ENCODE peak calls at places on chromosomes 6 and 20, in eight cellular contexts. H is NCI-H2107, T is hippocampal formation, A is NT2/D1, S is astrocyte of the spinal cord, M is COR-L47, E is mesenteric fat pad, Z is glutamatergic neuron. W is an unnamed sample.

GRCh38 chr20:59082077-59082740 is 39.6 kb upstream of the PRELID3B start:
- DNase-seq in M (peak; percentile 1), E (no peak), A (no peak), S (no peak), H (no peak), T (no peak), Z (no peak), W (no peak)

GRCh38 chr6:161214722-161215121 is 59.1 kb downstream of the AGPAT4 start:
- DNase-seq in S (no peak), T (no peak), M (no peak), E (no peak), Z (no peak), A (no peak), H (no peak), W (no peak)

GRCh38 chr20:57200882-57201723 is 65.3 kb downstream of the BMP7 start:
- DNase-seq in M (no peak), E (no peak), H (no peak), Z (no peak), S (no peak), T (no peak), A (no peak), W (no peak)

GRCh38 chr6:73225396-73225795 is at the start of gene KHDC1L:
- DNase-seq in Z (no peak), H (no peak), A (no peak), E (no peak), M (no peak), T (no peak), S (no peak), W (no peak)

GRCh38 chr6:3381233-3382065 is 75.4 kb downstream of the SLC22A23 start:
- DNase-seq in E (no peak), A (no peak), M (no peak), S (no peak), Z (no peak), T (peak; percentile 94), H (no peak), W (no peak)

GRCh38 chr6:39203804-39204495 is 25.3 kb downstream of the KCNK5 start:
- DNase-seq in M (peak; percentile 4), E (no peak), H (no peak), Z (no peak), T (no peak), S (no peak), A (no peak), W (no peak)

GRCh38 chr6:76633259-76633658 is 560.8 kb upstream of the IMPG1 start:
- DNase-seq in A (no peak), T (no peak), M (no peak), S (no peak), H (no peak), Z (peak; percentile 72), E (no peak), W (no peak)

GRCh38 chr6:125004198-125004597 is 42.0 kb downstream of the RNF217 start:
- DNase-seq in A (no peak), Z (no peak), T (no peak), M (no peak), H (no peak), S (no peak), E (no peak), W (no peak)

GRCh38 chr6:14282326-14282725 is 164.8 kb downstream of the CD83 start:
- DNase-seq in E (no peak), S (no peak), A (no peak), T (no peak), Z (no peak), H (no peak), M (no peak), W (no peak)

GRCh38 chr6:79277109-79277508 is 42.6 kb upstream of the HMGN3 start:
- DNase-seq in Z (no peak), A (no peak), E (no peak), H (no peak), S (peak; percentile 40), M (no peak), T (no peak), W (no peak)